ENCODE peak calls at places on chromosomes 12 and 14, in seven cellular contexts. O is IMR-90, E is SK-N-SH, U is PC-3, J is psoas muscle, B is neuronal stem cell, I is heart right ventricle. Q is an unnamed sample.

GRCh38 chr12:90953956-90954421 is 987 bp downstream of the CCER1 start:
- DNase-seq in O (no peak), E (no peak), U (no peak), J (peak; percentile 16), B (no peak), I (no peak), Q (no peak)

GRCh38 chr14:91454155-91454554 is 36.5 kb upstream of the CCDC88C start:
- DNase-seq in O (no peak), E (no peak), U (no peak), J (no peak), B (no peak), I (no peak), Q (no peak)

GRCh38 chr12:47730341-47730744 is 5.1 kb upstream of the ENDOU start:
- DNase-seq in O (peak; percentile 42), E (no peak), U (peak; percentile 61), J (peak; percentile 36), B (no peak), I (no peak), Q (no peak)

GRCh38 chr14:63551338-63551737 is 8.2 kb upstream of the PPP2R5E start:
- DNase-seq in O (peak; percentile 69), E (no peak), U (peak; percentile 60), J (no peak), B (no peak), I (no peak), Q (no peak)

GRCh38 chr12:110853856-110854255 is 7.1 kb downstream of the CCDC63 start:
- DNase-seq in O (no peak), E (no peak), U (no peak), J (no peak), B (no peak), I (no peak), Q (no peak)

GRCh38 chr12:30026621-30027234 is 243.0 kb upstream of the TMTC1 start:
- DNase-seq in O (peak; percentile 89), E (no peak), U (peak; percentile 80), J (no peak), B (no peak), I (no peak), Q (no peak)

GRCh38 chr12:78086553-78087362 is 256.1 kb downstream of the NAV3 start:
- DNase-seq in O (peak; percentile 12), E (peak; percentile 44), U (peak; percentile 11), J (no peak), B (no peak), I (no peak), Q (no peak)

GRCh38 chr14:99628832-99629618 is 15.9 kb upstream of the HHIPL1 start:
- DNase-seq in O (peak; percentile 59), E (peak; percentile 93), U (peak; percentile 82), J (peak; percentile 74), B (peak; percentile 63), I (peak; percentile 74), Q (peak; percentile 48)

GRCh38 chr14:90785474-90785873 is 30.8 kb downstream of the TTC7B start:
- DNase-seq in O (no peak), E (no peak), U (peak; percentile 22), J (peak; percentile 63), B (no peak), I (no peak), Q (peak; percentile 59)

GRCh38 chr12:105369014-105369413 is 38.5 kb downstream of the C12orf75 start:
- DNase-seq in O (peak; percentile 84), E (no peak), U (peak; percentile 30), J (no peak), B (no peak), I (no peak), Q (no peak)

GRCh38 chr14:31835049-31835448 is 242.1 kb upstream of the ARHGAP5 start:
- DNase-seq in O (no peak), E (no peak), U (no peak), J (no peak), B (no peak), I (no peak), Q (no peak)

GRCh38 chr12:94707892-94708291 is 57.5 kb upstream of the TMCC3 start:
- DNase-seq in O (peak; percentile 55), E (no peak), U (no peak), J (peak; percentile 46), B (no peak), I (peak; percentile 80), Q (no peak)

GRCh38 chr12:122197612-122197966 is 5.9 kb upstream of the B3GNT4 start:
- DNase-seq in O (peak; percentile 19), E (no peak), U (no peak), J (no peak), B (no peak), I (no peak), Q (no peak)

GRCh38 chr12:64461634-64462414 is 9.9 kb downstream of the TBK1 start:
- DNase-seq in O (peak; percentile 78), E (no peak), U (no peak), J (no peak), B (no peak), I (no peak), Q (no peak)

GRCh38 chr12:125683748-125684381 is 618.6 kb downstream of the AACS start:
- DNase-seq in O (no peak), E (peak; percentile 66), U (no peak), J (no peak), B (peak; percentile 72), I (no peak), Q (peak; percentile 9)

GRCh38 chr14:102316048-102316745 is 3.3 kb upstream of the ZNF839 start:
- DNase-seq in O (peak; percentile 75), E (no peak), U (peak; percentile 35), J (no peak), B (no peak), I (peak; percentile 68), Q (no peak)

GRCh38 chr12:19988457-19988856 is 379.9 kb upstream of the PDE3A start:
- DNase-seq in O (no peak), E (no peak), U (no peak), J (no peak), B (no peak), I (no peak), Q (no peak)

GRCh38 chr14:89672636-89673279 is 255.7 kb upstream of the FOXN3 start:
- DNase-seq in O (no peak), E (no peak), U (peak; percentile 3), J (no peak), B (no peak), I (peak; percentile 29), Q (no peak)

GRCh38 chr12:4280351-4281163 is 7.0 kb downstream of the CCND2 start:
- DNase-seq in O (no peak), E (no peak), U (no peak), J (peak; percentile 62), B (no peak), I (peak; percentile 76), Q (no peak)

GRCh38 chr12:53777412-53777811 is 25.6 kb upstream of the CISTR start:
- DNase-seq in O (no peak), E (no peak), U (no peak), J (no peak), B (no peak), I (no peak), Q (no peak)

GRCh38 chr14:74875941-74876913 is at the start of gene PROX2:
- DNase-seq in O (no peak), E (no peak), U (no peak), J (no peak), B (no peak), I (no peak), Q (no peak)

DNA sequence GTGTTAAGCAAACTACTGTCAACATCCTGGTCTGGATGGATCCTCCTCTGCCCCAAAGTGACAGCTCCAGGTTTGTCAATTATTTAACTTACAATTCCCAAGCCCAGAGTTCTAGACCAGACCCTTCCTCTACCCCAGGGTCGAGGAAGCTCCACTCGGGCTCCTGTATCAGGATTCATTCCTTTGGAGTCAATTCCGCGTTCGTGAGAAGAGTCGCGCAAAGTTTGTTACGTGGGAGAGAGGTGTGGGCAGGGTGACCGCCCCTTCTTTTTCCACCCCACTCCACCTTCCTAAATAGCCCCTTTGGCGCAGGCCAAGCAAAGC is 479 bp downstream of the SEL1L start:
- DNase-seq in O (no peak), E (peak; percentile 1), U (no peak), J (no peak), B (no peak), I (no peak), Q (no peak)
- H3K27ac ChIP-seq in O (peak overlapping the region; percentile 77), E (peak overlapping the region; percentile 53), U (no peak overlapping the region), J (peak overlapping the region; percentile 89), B (no peak overlapping the region), I (peak overlapping the region; percentile 77), Q (no peak overlapping the region)

DNA sequence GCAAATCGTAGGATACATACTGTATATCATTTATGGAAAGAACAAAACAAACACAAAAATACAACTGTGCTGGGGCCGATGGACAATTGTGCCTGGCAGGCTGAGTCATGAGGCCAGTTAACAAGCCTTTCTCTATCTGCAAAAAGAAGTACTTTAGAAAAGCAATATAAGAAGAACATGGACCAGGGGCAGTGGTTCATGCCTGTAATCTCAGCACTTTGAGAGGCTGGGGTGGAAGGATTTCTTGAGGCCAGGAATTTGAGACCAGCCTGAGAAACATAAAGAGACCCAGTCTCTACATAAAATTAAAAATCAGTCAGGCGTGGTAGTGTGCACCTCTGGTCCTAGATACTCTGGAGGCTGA is 13.8 kb upstream of the CD27 start:
- DNase-seq in O (peak; percentile 29), E (no peak), U (no peak), J (no peak), B (no peak), I (no peak), Q (no peak)
- H3K27ac ChIP-seq in O (peak overlapping the region; percentile 55), E (no peak overlapping the region), U (peak overlapping the region; percentile 94), J (peak overlapping the region; percentile 57), B (no peak overlapping the region), I (no peak overlapping the region), Q (peak overlapping the region; percentile 71)

GRCh38 chr14:76464856-76465255 is 88.9 kb downstream of the ESRRB start:
- DNase-seq in O (no peak), E (no peak), U (no peak), J (no peak), B (no peak), I (no peak), Q (no peak)

GRCh38 chr14:76465651-76466050 is 89.7 kb downstream of the ESRRB start:
- DNase-seq in O (no peak), E (no peak), U (no peak), J (no peak), B (no peak), I (no peak), Q (no peak)

GRCh38 chr14:76463105-76463504 is 87.2 kb downstream of the ESRRB start:
- DNase-seq in O (no peak), E (no peak), U (no peak), J (no peak), B (no peak), I (no peak), Q (no peak)

GRCh38 chr14:76461886-76462285 is 85.9 kb downstream of the ESRRB start:
- DNase-seq in O (no peak), E (no peak), U (no peak), J (no peak), B (no peak), I (no peak), Q (no peak)

GRCh38 chr14:76462330-76462729 is 86.4 kb downstream of the ESRRB start:
- DNase-seq in O (no peak), E (no peak), U (no peak), J (no peak), B (no peak), I (no peak), Q (no peak)
- H3K27ac ChIP-seq in O (no peak overlapping the region), E (no peak overlapping the region), U (no peak overlapping the region), J (no peak overlapping the region), B (no peak overlapping the region), I (no peak overlapping the region), Q (no peak overlapping the region)

DNA sequence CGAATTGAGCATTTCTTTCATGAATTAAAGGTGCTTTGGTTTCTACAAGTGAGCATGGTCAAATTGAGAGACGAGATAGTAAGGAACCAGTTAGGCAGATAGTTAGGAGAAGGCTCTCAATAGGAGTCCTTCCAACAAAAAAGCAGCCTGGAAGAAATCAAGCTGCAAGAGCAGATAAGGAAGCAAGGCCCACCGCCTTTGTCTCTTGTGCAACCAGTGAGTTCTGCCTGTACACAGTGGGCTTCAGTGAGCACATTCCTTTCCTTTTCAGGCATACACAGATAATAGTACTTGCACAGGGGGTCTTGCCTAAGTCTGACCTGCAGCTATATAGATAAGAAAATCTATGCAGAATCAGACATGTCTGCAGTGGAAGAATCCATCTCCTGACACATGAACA is 1764.7 kb upstream of the FLRT2 start:
- DNase-seq in O (no peak), E (no peak), U (no peak), J (no peak), B (no peak), I (no peak), Q (no peak)
- H3K27ac ChIP-seq in O (no peak overlapping the region), E (no peak overlapping the region), U (no peak overlapping the region), J (no peak overlapping the region), B (no peak overlapping the region), I (no peak overlapping the region), Q (no peak overlapping the region)